ENCODE peak calls at places on chromosomes 4 and X, in four cellular contexts. U is fibroblast of lung, V is colonic mucosa, X is pancreas. C is an unnamed sample.

GRCh38 chr4:17066972-17067371 is 168.5 kb upstream of the LDB2 start:
- DNase-seq in U (peak), V (no peak), X (no peak), C (no peak)

GRCh38 chr4:131054489-131055019 is 1958.6 kb downstream of the C4orf33 start:
- DNase-seq in U (no peak), V (no peak), X (no peak), C (no peak)

GRCh38 chrX:31260351-31260750 is 188.5 kb upstream of the FTHL17 start:
- DNase-seq in U (peak), V (no peak), X (no peak), C (no peak)

GRCh38 chr4:53365121-53365485 is 758 bp downstream of the SCFD2 start:
- DNase-seq in U (peak), V (peak), X (peak), C (no peak)

GRCh38 chrX:38664285-38664684 is 102.9 kb downstream of the TSPAN7 start:
- DNase-seq in U (peak), V (peak), X (no peak), C (peak)

GRCh38 chr4:184328022-184328736 is 110.5 kb upstream of the ENPP6 start:
- DNase-seq in U (no peak), V (peak), X (no peak), C (no peak)

GRCh38 chrX:118823263-118824172 is at the start of gene ZCCHC12:
- DNase-seq in U (peak), V (no peak), X (peak), C (peak)

GRCh38 chr4:114613579-114613978 is 15.0 kb downstream of the UGT8 start:
- DNase-seq in U (no peak), V (no peak), X (no peak), C (no peak)

GRCh38 chr4:90904018-90904417 is 776.8 kb downstream of the CCSER1 start:
- DNase-seq in U (no peak), V (no peak), X (no peak), C (no peak)

GRCh38 chr4:113979157-113979972 is at the start of gene ARSJ:
- DNase-seq in U (peak), V (peak), X (peak), C (peak)

GRCh38 chr4:791201-791865 is 34.6 kb downstream of the CPLX1 start:
- DNase-seq in U (no peak), V (no peak), X (peak), C (no peak)
- TF ChIP-seq CTCF in U (no peak), V (no peak), X (no peak), C (no peak)

DNA sequence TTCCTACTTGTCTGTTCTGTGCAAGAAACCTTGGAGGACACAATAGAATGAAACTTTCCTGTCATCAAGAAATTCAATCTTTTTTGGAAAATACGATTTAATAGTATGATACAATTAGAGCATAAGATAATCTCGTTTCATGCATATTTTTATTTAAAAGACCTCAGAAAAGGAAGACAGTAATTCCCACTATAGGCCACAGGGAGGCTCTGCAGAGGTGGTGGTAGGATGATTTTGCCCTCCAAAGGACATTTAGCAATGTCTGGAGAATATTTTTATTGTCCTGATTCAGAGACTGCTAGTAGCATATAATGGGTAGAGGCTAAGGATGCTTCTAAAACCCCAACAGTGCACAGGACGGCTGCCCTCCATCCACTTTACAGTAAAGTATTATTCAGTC is 68.7 kb downstream of the PAK3 start:
- DNase-seq in U (no peak), V (no peak), X (no peak), C (no peak)
- TF ChIP-seq CTCF in U (no peak), V (no peak), X (no peak), C (peak)

GRCh38 chr4:120847019-120847582 is 75.4 kb downstream of the PRDM5 start:
- DNase-seq in U (no peak), V (no peak), X (no peak), C (no peak)

GRCh38 chr4:120842046-120842445 is 80.5 kb downstream of the PRDM5 start:
- DNase-seq in U (peak), V (no peak), X (no peak), C (no peak)

GRCh38 chr4:120844528-120844921 is 78.0 kb downstream of the PRDM5 start:
- DNase-seq in U (no peak), V (no peak), X (no peak), C (no peak)

GRCh38 chr4:120841580-120841979 is 80.9 kb downstream of the PRDM5 start:
- DNase-seq in U (peak), V (no peak), X (no peak), C (no peak)

GRCh38 chr4:120843840-120844527 is 78.5 kb downstream of the PRDM5 start:
- DNase-seq in U (no peak), V (peak), X (peak), C (peak)
- TF ChIP-seq CTCF in U (peak), V (peak), X (no peak), C (peak)

GRCh38 chr4:123870283-123870876 is 473.8 kb downstream of the SPRY1 start:
- DNase-seq in U (peak), V (no peak), X (no peak), C (peak)
- TF ChIP-seq CTCF in U (no peak), V (no peak), X (no peak), C (no peak)